ENCODE peak calls at places on chromosomes 12 and 14, in eight cellular contexts. P is HCT116, Q is Peyer's patch, I is astrocyte of the spinal cord, L is mucosa of descending colon, N is AG09319, H is GM10248, X is lower leg skin. B is an unnamed sample.

GRCh38 chr12:77560714-77561113 is 270.0 kb upstream of the NAV3 start:
- DNase-seq in H (no peak), N (no peak), I (no peak), X (no peak), L (no peak), Q (no peak), P (no peak), B (no peak)

GRCh38 chr12:89040146-89040964 is 311.9 kb downstream of the DUSP6 start:
- DNase-seq in I (peak), Q (peak), X (no peak), P (no peak), N (no peak), L (peak), H (peak), B (peak)

GRCh38 chr14:80973918-80974317 is 18.5 kb downstream of the TSHR start:
- DNase-seq in I (peak), P (no peak), X (no peak), L (no peak), H (no peak), Q (no peak), N (no peak), B (no peak)

GRCh38 chr12:27573972-27574371 is 50.0 kb downstream of the PPFIBP1 start:
- DNase-seq in N (no peak), X (no peak), H (no peak), P (peak), I (peak), Q (no peak), L (no peak), B (peak)

GRCh38 chr12:13343380-13343779 is 146.9 kb downstream of the EMP1 start:
- DNase-seq in Q (no peak), P (peak), I (no peak), H (no peak), L (no peak), X (no peak), N (no peak), B (peak)

GRCh38 chr12:65896743-65897142 is 72.5 kb downstream of the HMGA2 start:
- DNase-seq in H (no peak), P (no peak), I (peak), X (no peak), L (no peak), N (no peak), Q (no peak), B (no peak)

GRCh38 chr12:40646891-40647290 is 45.3 kb upstream of the CNTN1 start:
- DNase-seq in X (no peak), N (no peak), L (no peak), I (no peak), P (no peak), Q (no peak), H (no peak), B (no peak)

GRCh38 chr14:105173901-105174894 is 5.6 kb upstream of the JAG2 start:
- DNase-seq in H (no peak), Q (peak), P (no peak), I (no peak), X (no peak), L (peak), N (no peak), B (no peak)

GRCh38 chr12:30219047-30219446 is 435.3 kb upstream of the TMTC1 start:
- DNase-seq in X (no peak), N (no peak), P (no peak), Q (no peak), L (no peak), H (no peak), I (peak), B (no peak)

GRCh38 chr14:100375273-100375962 is 52.3 kb downstream of the SLC25A47 start:
- DNase-seq in N (peak), I (peak), Q (peak), H (peak), X (peak), L (peak), P (peak), B (peak)

GRCh38 chr12:103326190-103326589 is 169.6 kb downstream of the C12orf42 start:
- DNase-seq in P (peak), L (no peak), I (no peak), H (peak), N (no peak), Q (no peak), X (no peak), B (no peak)

GRCh38 chr12:331287-331686 is 57.8 kb downstream of the KDM5A start:
- DNase-seq in P (no peak), L (no peak), X (no peak), Q (no peak), N (no peak), H (no peak), I (no peak), B (no peak)

GRCh38 chr14:64438181-64438839 is 27.0 kb upstream of the AKAP5 start:
- DNase-seq in Q (no peak), X (peak), N (peak), I (peak), L (no peak), P (peak), H (no peak), B (peak)

GRCh38 chr14:68020999-68021663 is 201.6 kb downstream of the RAD51B start:
- DNase-seq in L (no peak), Q (no peak), I (no peak), H (no peak), X (no peak), N (no peak), P (no peak), B (no peak)

GRCh38 chr14:57268161-57269067 is at the start of the genes AP5M1 and EXOC5:
- DNase-seq in N (peak), P (peak), I (peak), H (peak), L (peak), X (peak), Q (peak), B (peak)
- TF ChIP-seq CTCF in N (no peak), P (peak), I (no peak), H (no peak), L (no peak), X (no peak), Q (peak), B (peak)

DNA sequence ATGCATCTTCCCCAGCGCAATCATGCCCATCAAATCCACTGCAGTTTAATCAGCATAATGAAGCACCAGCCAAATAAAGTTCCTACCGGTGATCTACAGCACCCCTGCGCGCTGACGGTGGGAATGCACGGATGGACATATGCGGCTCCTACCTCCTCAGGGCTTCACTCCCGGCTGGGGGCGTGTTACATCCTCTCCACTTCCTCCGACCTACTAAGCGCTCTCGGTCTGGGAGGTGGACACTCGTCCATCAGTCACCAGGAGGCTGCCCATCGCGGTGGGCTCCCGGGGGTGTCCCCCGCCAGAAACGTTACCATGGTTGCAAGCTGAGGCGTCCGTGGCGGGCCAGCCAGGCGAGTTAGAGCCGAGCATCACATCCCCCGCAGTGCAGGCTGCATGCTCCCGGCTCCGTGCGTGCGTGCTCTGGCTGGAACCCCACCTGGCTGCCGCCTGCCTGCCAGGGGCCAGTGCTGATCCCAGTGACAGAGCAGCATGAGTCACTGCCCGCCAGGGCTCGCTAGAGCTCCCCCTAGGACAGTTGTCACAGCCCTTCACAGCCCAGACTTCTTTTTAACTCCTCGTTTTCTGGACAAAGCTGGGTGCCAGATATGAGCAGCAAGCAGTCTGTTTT is 73.0 kb downstream of the CIT start:
- DNase-seq in X (peak), I (peak), L (no peak), P (peak), N (peak), Q (no peak), H (no peak), B (peak)
- TF ChIP-seq CTCF in X (no peak), I (peak), L (no peak), P (peak), N (peak), Q (no peak), H (peak), B (peak)

DNA sequence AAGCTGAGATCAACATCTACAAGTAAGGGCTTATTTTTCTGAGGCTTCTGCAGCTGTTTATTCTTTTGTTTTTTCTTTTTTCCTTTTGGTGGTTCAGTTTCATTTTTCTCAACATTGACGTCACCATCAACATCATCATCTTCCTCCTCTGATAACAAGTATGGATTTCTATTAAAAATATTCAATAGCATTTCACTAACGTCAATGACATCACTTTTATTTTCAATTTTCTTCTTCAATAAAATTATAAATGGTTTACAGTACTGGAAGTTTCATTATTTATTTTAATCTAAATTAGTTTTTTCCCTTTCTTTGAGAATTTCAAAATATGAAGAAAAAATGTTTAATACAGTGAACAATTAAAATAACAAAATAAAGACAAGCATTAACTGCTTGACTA is 23.9 kb downstream of the NEMF start:
- DNase-seq in H (no peak), Q (no peak), P (no peak), X (no peak), L (no peak), I (no peak), N (no peak), B (no peak)
- TF ChIP-seq CTCF in H (no peak), Q (no peak), P (no peak), X (no peak), L (no peak), I (no peak), N (no peak), B (no peak)

GRCh38 chr12:20546267-20546666 is 148.9 kb upstream of the SLCO1C1 start:
- DNase-seq in I (no peak), H (no peak), X (no peak), L (no peak), N (no peak), Q (no peak), P (no peak), B (no peak)

GRCh38 chr12:20547788-20548575 is 147.2 kb upstream of the SLCO1C1 start:
- DNase-seq in L (no peak), H (no peak), X (no peak), N (peak), Q (no peak), P (no peak), I (peak), B (no peak)

GRCh38 chr12:20555015-20555414 is 140.1 kb upstream of the SLCO1C1 start:
- DNase-seq in H (no peak), N (no peak), P (no peak), X (no peak), L (no peak), I (no peak), Q (no peak), B (no peak)

GRCh38 chr12:20548592-20548991 is 146.5 kb upstream of the SLCO1C1 start:
- DNase-seq in L (no peak), P (no peak), X (no peak), I (no peak), Q (no peak), N (no peak), H (no peak), B (no peak)

GRCh38 chr12:20549115-20549719 is 145.9 kb upstream of the SLCO1C1 start:
- DNase-seq in H (no peak), X (no peak), P (peak), N (no peak), Q (peak), L (no peak), I (peak), B (no peak)
- TF ChIP-seq CTCF in H (no peak), X (no peak), P (peak), N (peak), Q (peak), L (peak), I (peak), B (peak)

GRCh38 chr12:116293687-116294463 is 16.4 kb upstream of the MED13L start:
- DNase-seq in N (no peak), X (no peak), P (no peak), I (no peak), L (no peak), Q (no peak), H (no peak), B (no peak)

GRCh38 chr12:116284401-116284800 is 6.9 kb upstream of the MED13L start:
- DNase-seq in H (no peak), I (no peak), N (no peak), X (no peak), P (no peak), L (no peak), Q (no peak), B (no peak)

GRCh38 chr12:116287850-116288301 is 10.4 kb upstream of the MED13L start:
- DNase-seq in H (no peak), X (no peak), P (no peak), Q (no peak), N (no peak), L (no peak), I (no peak), B (no peak)

GRCh38 chr12:116291218-116291617 is 13.7 kb upstream of the MED13L start:
- DNase-seq in N (no peak), X (no peak), L (no peak), Q (no peak), I (no peak), P (no peak), H (no peak), B (no peak)

DNA sequence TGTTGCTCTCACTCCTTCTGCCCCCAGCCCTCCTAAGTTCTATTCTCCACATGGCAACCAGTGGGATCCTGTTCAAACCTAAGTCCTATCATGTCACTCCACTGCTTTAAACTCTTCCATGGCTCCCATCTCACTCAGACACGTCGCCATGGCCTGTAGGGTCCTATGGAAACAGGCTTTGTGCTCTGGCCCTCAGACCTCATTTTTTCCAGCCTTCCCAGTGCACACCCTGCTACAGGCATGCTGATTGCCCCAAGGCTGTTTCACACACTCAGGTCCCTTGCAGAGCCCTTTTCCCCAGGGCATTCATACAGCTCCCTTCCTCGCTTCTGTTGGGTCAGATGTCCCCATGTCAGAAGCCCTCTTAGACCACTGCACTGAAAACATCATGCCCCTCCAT is 11.2 kb upstream of the MED13L start:
- DNase-seq in N (no peak), I (no peak), X (peak), H (no peak), Q (no peak), L (no peak), P (no peak), B (no peak)
- TF ChIP-seq CTCF in N (no peak), I (no peak), X (no peak), H (no peak), Q (no peak), L (no peak), P (no peak), B (no peak)

GRCh38 chr12:126704609-126705008 is 1562.4 kb upstream of the TMEM132C start:
- DNase-seq in N (no peak), I (no peak), Q (no peak), P (no peak), X (no peak), H (no peak), L (no peak), B (no peak)
- TF ChIP-seq CTCF in N (no peak), I (peak), Q (no peak), P (peak), X (no peak), H (no peak), L (no peak), B (peak)

DNA sequence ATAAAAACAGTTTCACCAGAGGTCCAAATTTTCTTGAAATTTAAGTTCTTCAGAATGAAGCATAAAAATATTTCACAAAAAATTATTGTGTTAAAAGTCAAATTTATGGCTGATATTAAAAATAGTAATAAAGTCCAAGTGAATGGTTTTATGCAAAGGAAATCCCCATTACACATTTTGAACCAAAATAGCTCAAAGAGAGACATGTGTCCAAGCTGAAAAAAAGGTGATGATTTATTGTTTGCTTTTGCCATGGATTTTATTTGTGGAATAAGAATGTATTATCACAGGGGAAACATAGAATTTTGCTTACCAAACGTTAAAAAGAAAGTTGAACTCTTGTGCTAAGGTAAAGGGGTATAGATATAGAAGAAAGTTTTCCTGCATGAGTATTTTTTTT is 4.6 kb downstream of the FOXG1 start:
- DNase-seq in P (no peak), I (no peak), N (no peak), L (no peak), X (no peak), Q (no peak), H (no peak), B (no peak)
- TF ChIP-seq CTCF in P (no peak), I (no peak), N (no peak), L (no peak), X (no peak), Q (no peak), H (no peak), B (no peak)

GRCh38 chr14:95689441-95689840 is 3.2 kb downstream of the TCL1B start:
- DNase-seq in N (no peak), H (no peak), P (no peak), I (no peak), Q (no peak), X (no peak), L (no peak), B (no peak)

GRCh38 chr14:95690815-95691214 is 4.6 kb downstream of the TCL1B start:
- DNase-seq in X (peak), L (no peak), P (no peak), I (no peak), Q (no peak), H (no peak), N (no peak), B (no peak)

GRCh38 chr14:95695051-95695450 is 8.8 kb downstream of the TCL1B start:
- DNase-seq in I (no peak), X (peak), N (no peak), Q (no peak), P (no peak), L (no peak), H (no peak), B (no peak)

GRCh38 chr14:95691591-95691990 is 5.4 kb downstream of the TCL1B start:
- DNase-seq in H (no peak), X (peak), P (no peak), N (no peak), L (no peak), Q (no peak), I (no peak), B (no peak)

DNA sequence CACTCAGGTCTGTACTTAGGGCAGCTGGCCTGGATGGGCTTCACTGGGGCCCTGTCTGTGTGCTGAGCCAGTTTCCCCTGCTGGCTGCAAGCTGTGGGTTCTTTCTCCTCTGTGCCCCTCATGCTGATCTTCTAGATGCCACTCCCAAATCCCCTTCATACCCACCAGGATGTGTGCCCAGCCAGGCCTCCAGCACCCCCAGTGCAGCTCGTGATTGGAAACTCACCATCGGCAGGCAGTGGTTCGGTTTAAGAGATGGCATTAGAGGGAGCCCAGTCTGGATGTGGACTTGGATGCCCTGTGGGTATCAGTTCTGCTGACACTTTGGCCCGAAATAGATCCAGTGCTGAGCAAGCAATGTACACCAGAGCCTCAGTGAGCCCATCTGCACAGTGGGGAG is 5.9 kb downstream of the TCL1B start:
- DNase-seq in P (no peak), I (no peak), H (no peak), Q (no peak), X (peak), N (no peak), L (no peak), B (no peak)
- TF ChIP-seq CTCF in P (no peak), I (no peak), H (no peak), Q (no peak), X (no peak), N (no peak), L (no peak), B (no peak)